ENCODE peak calls at places on chromosome 16, in six cellular contexts. F is midbrain, D is Daoy, Y is hypothalamus, X is NCI-H748 treated with DMSO at 0.1 percent for 48 hours, R is mammary epithelial cell. K is an unnamed sample.
A peak's percentile ranks its signal among the peaks of the same experiment; 100 is the strongest.

GRCh38 chr16:15765880-15766279 is 90.9 kb downstream of the MYH11 start:
- DNase-seq in F (peak; percentile 41), D (peak; percentile 37), Y (no peak), X (no peak), R (peak; percentile 24), K (no peak)

GRCh38 chr16:85422374-85423185 is 190.5 kb upstream of the GSE1 start:
- DNase-seq in F (no peak), D (no peak), Y (no peak), X (peak; percentile 51), R (no peak), K (peak; percentile 66)

GRCh38 chr16:1094124-1094479 is 1.9 kb downstream of the C1QTNF8 start:
- DNase-seq in F (no peak), D (no peak), Y (no peak), X (no peak), R (no peak), K (no peak)

GRCh38 chr16:12801511-12802042 is 2.1 kb downstream of the CPPED1 start:
- DNase-seq in F (no peak), D (peak; percentile 29), Y (no peak), X (no peak), R (peak; percentile 69), K (no peak)

GRCh38 chr16:24013733-24014645 is 178.2 kb downstream of the PRKCB start:
- DNase-seq in F (no peak), D (peak; percentile 37), Y (no peak), X (peak; percentile 89), R (peak; percentile 17), K (peak; percentile 91)

GRCh38 chr16:13070268-13070667 is 168.9 kb downstream of the SHISA9 start:
- DNase-seq in F (peak; percentile 9), D (no peak), Y (peak; percentile 46), X (no peak), R (peak; percentile 9), K (no peak)

GRCh38 chr16:89739383-89739782 is 18.0 kb downstream of the ZNF276 start:
- DNase-seq in F (no peak), D (no peak), Y (no peak), X (no peak), R (no peak), K (no peak)

GRCh38 chr16:86638642-86639041 is 60.3 kb downstream of the FOXL1 start:
- DNase-seq in F (no peak), D (no peak), Y (no peak), X (no peak), R (no peak), K (no peak)

GRCh38 chr16:56841233-56841632 is 23.8 kb upstream of the SLC12A3 start:
- DNase-seq in F (no peak), D (no peak), Y (no peak), X (no peak), R (no peak), K (no peak)

GRCh38 chr16:67158637-67159600 is 790 bp downstream of the TRADD start:
- DNase-seq in F (no peak), D (peak; percentile 52), Y (no peak), X (no peak), R (peak; percentile 53), K (peak; percentile 93)

GRCh38 chr16:79158337-79158736 is 442.2 kb downstream of the MAF start:
- DNase-seq in F (no peak), D (no peak), Y (no peak), X (no peak), R (no peak), K (no peak)

GRCh38 chr16:78461087-78461486 is 361.6 kb downstream of the WWOX start:
- DNase-seq in F (no peak), D (no peak), Y (no peak), X (no peak), R (no peak), K (no peak)

GRCh38 chr16:52497067-52497816 is 49.7 kb downstream of the TOX3 start:
- DNase-seq in F (peak; percentile 27), D (no peak), Y (no peak), X (peak; percentile 92), R (no peak), K (no peak)

GRCh38 chr16:58381661-58382060 is 10.6 kb upstream of the GINS3 start:
- DNase-seq in F (no peak), D (no peak), Y (no peak), X (no peak), R (no peak), K (no peak)

GRCh38 chr16:21626659-21627277 is 25.6 kb downstream of the IGSF6 start:
- DNase-seq in F (peak; percentile 12), D (peak; percentile 56), Y (peak; percentile 38), X (no peak), R (peak; percentile 68), K (no peak)

GRCh38 chr16:23334950-23335349 is 32.8 kb downstream of the SCNN1B start:
- DNase-seq in F (no peak), D (no peak), Y (no peak), X (no peak), R (no peak), K (no peak)